ENCODE peak calls at places on chromosome 15, in eight cellular contexts. O, U, G, W, T, P, F and M are unnamed samples.

GRCh38 chr15:100592898-100593297 is 9.1 kb downstream of the LINS1 start:
- DNase-seq in F (no peak), O (no peak), W (no peak), U (no peak), P (no peak), G (peak), T (no peak), M (no peak)

GRCh38 chr15:48965972-48966371 is 2.3 kb upstream of the SHC4 start:
- DNase-seq in P (no peak), T (peak), F (no peak), W (no peak), O (no peak), U (no peak), G (peak), M (no peak)

GRCh38 chr15:27956285-27956684 is 142.8 kb downstream of the OCA2 start:
- DNase-seq in G (no peak), T (no peak), W (no peak), O (no peak), F (no peak), U (no peak), P (no peak), M (no peak)

GRCh38 chr15:33360876-33361275 is 50.1 kb downstream of the RYR3 start:
- DNase-seq in P (no peak), O (no peak), T (no peak), W (no peak), G (no peak), U (no peak), F (no peak), M (no peak)

GRCh38 chr15:32828507-32829186 is 110.8 kb downstream of the GREM1 start:
- DNase-seq in P (no peak), O (no peak), U (peak), W (no peak), G (no peak), F (no peak), T (no peak), M (no peak)

GRCh38 chr15:96087180-96087886 is 243.2 kb upstream of the NR2F2 start:
- DNase-seq in F (no peak), P (no peak), U (no peak), O (no peak), G (no peak), T (no peak), W (no peak), M (no peak)

GRCh38 chr15:34837246-34838016 is 42.1 kb upstream of the ACTC1 start:
- DNase-seq in U (peak), F (no peak), G (peak), T (no peak), W (no peak), P (no peak), O (no peak), M (no peak)

GRCh38 chr15:46312133-46312740 is 677.4 kb downstream of the SQOR start:
- DNase-seq in T (peak), P (peak), O (peak), W (peak), G (peak), U (peak), F (peak), M (peak)

GRCh38 chr15:95737051-95737450 is 593.4 kb upstream of the NR2F2 start:
- DNase-seq in F (no peak), P (no peak), U (no peak), W (no peak), O (no peak), G (no peak), T (no peak), M (no peak)

GRCh38 chr15:67547836-67548531 is 5.5 kb downstream of the MAP2K5 start:
- DNase-seq in P (no peak), F (no peak), T (no peak), G (peak), W (no peak), U (no peak), O (no peak), M (no peak)

GRCh38 chr15:74133071-74133702 is 2.8 kb downstream of the ISLR2 start:
- DNase-seq in F (no peak), U (no peak), O (no peak), G (no peak), P (no peak), T (no peak), W (no peak), M (no peak)

GRCh38 chr15:32641517-32642059 is at the start of gene SCG5:
- DNase-seq in W (no peak), U (no peak), F (no peak), G (no peak), O (no peak), P (peak), T (no peak), M (no peak)

GRCh38 chr15:82624008-82624407 is 23.2 kb downstream of the CPEB1 start:
- DNase-seq in U (no peak), G (peak), F (no peak), O (no peak), P (no peak), W (no peak), T (no peak), M (no peak)

GRCh38 chr15:101139986-101140696 is 111.7 kb downstream of the CHSY1 start:
- DNase-seq in F (no peak), U (no peak), T (no peak), W (no peak), O (no peak), P (no peak), G (no peak), M (no peak)

GRCh38 chr15:33226559-33227181 is 32.2 kb upstream of the FMN1 start:
- DNase-seq in P (no peak), U (no peak), G (peak), W (no peak), T (peak), O (no peak), F (no peak), M (peak)

GRCh38 chr15:65085990-65086679 is 9.6 kb downstream of the KBTBD13 start:
- DNase-seq in F (no peak), O (no peak), W (no peak), G (peak), T (peak), P (no peak), U (no peak), M (no peak)

GRCh38 chr15:57560976-57561711 is 30.6 kb upstream of the MYZAP start:
- DNase-seq in G (peak), P (no peak), W (peak), O (peak), F (peak), U (peak), T (peak), M (peak)

GRCh38 chr15:70701891-70702568 is 61.3 kb downstream of the UACA start:
- DNase-seq in O (no peak), T (no peak), P (no peak), G (peak), W (no peak), F (no peak), U (no peak), M (peak)

GRCh38 chr15:77944002-77944867 is 133.3 kb downstream of the TBC1D2B start:
- DNase-seq in F (peak), P (peak), U (peak), W (peak), O (peak), G (peak), T (peak), M (peak)

GRCh38 chr15:25410649-25411048 is 28.2 kb downstream of the UBE3A start:
- DNase-seq in P (no peak), G (peak), O (no peak), W (no peak), F (no peak), T (no peak), U (peak), M (no peak)

GRCh38 chr15:68987120-68987519 is 27.4 kb upstream of the NOX5 start:
- DNase-seq in O (no peak), W (no peak), F (no peak), T (no peak), G (no peak), P (no peak), U (no peak), M (no peak)

GRCh38 chr15:70789213-70789612 is 25.9 kb upstream of the UACA start:
- DNase-seq in W (no peak), U (no peak), T (no peak), F (no peak), O (no peak), P (no peak), G (no peak), M (no peak)

DNA sequence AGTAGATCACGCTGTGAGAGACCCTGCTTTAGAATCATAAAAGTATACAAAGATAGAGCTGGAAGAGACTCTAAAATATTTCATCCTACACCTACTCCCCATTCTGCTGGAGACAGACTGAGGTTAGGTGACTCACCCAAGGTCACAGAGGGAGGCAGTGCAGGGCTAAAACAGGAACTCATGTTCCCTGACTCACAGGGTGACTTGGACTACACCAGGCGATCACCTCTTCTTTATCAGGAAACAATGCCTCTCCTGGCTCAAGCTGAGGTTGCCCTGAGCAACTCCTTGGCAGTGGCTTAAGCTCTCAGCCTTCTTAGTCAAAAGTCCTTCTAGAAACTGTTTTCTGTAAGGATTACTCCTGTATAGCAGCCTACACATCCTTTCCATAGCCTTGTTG is 26.4 kb upstream of the TNFAIP8L3 start:
- DNase-seq in O (no peak), W (no peak), G (peak), U (peak), F (peak), P (no peak), T (no peak), M (no peak)
- H3K4me3 ChIP-seq in O (no peak), W (no peak), G (no peak), U (no peak), F (no peak), P (no peak), T (no peak), M (no peak)

DNA sequence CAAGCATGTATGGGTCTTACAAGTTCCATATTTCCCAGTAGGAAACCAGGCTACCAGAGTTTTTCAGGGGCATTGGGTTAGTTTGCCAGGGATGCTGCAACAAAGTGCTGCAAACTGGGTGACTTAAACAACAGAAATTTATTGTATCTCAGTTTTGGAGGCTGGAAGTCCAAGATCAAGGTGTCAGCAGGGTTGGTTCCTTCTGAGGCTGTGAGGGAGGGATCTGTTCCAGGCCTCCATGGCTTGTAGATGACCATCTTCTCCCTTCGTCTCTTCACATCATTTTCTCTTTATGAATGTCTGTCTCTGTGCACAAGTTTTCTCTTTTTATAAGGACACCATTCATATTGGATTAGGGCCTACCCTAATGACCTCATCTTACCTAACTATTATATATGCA is 114.7 kb downstream of the LRRC28 start:
- DNase-seq in P (no peak), G (no peak), O (no peak), F (no peak), W (no peak), T (no peak), U (no peak), M (no peak)
- H3K4me3 ChIP-seq in P (no peak), G (no peak), O (no peak), F (no peak), W (no peak), T (no peak), U (no peak), M (no peak)

GRCh38 chr15:39584266-39584659 is 3.4 kb downstream of the THBS1 start:
- DNase-seq in T (no peak), O (no peak), U (no peak), W (no peak), G (no peak), F (no peak), P (no peak), M (no peak)
- H3K4me3 ChIP-seq in T (no peak), O (no peak), U (peak), W (no peak), G (peak), F (peak), P (peak), M (no peak)

GRCh38 chr15:61169275-61169903 is 59.7 kb downstream of the RORA start:
- DNase-seq in G (no peak), P (no peak), U (no peak), O (no peak), F (no peak), W (no peak), T (peak), M (no peak)
- H3K4me3 ChIP-seq in G (no peak), P (no peak), U (no peak), O (no peak), F (no peak), W (no peak), T (peak), M (no peak)

GRCh38 chr15:80703965-80704364 is 8.9 kb downstream of the ABHD17C start:
- DNase-seq in G (no peak), T (no peak), O (no peak), W (no peak), F (no peak), P (no peak), U (no peak), M (no peak)

GRCh38 chr15:80706161-80706560 is 11.1 kb downstream of the ABHD17C start:
- DNase-seq in T (no peak), P (no peak), O (no peak), U (no peak), F (no peak), W (no peak), G (no peak), M (no peak)

GRCh38 chr15:80699981-80700380 is 4.9 kb downstream of the ABHD17C start:
- DNase-seq in G (no peak), U (no peak), O (no peak), P (no peak), F (no peak), W (no peak), T (no peak), M (no peak)

GRCh38 chr15:80698636-80699035 is 3.5 kb downstream of the ABHD17C start:
- DNase-seq in P (no peak), F (no peak), T (no peak), O (no peak), W (no peak), U (no peak), G (no peak), M (no peak)

DNA sequence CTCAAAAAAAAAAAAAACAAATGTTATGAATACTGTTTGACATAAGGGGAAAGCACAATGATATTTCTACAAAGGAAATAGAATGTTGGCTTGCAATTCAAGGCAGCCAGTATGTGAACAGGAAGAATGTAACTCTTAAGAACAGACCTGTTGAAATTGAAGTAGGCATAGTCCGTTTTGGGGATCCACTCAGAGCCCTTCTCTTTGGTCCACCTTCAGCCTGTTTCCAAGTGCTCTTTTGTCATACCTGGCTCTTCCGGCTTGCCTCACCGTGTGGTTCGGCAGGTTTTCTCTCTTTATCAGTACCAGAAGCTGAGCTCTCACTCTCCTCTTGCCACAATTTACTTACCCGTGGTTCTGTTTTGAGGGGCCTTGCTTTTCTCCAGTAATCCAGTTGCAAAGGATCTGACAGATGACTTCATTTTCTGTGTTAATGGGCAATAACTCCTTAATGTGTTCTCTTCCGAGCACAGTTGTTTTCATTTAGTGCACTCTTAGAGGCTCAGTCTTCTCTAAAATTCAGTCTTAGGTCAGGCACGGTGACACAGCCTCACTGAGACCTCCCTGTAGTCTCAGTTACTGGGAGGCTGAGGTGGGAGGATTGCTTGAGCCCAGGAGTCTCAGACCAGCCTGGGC is 6.7 kb downstream of the ABHD17C start:
- DNase-seq in U (no peak), O (no peak), F (no peak), G (no peak), P (no peak), W (no peak), T (no peak), M (no peak)
- H3K4me3 ChIP-seq in U (no peak), O (no peak), F (no peak), G (no peak), P (no peak), W (no peak), T (no peak), M (no peak)